ENCODE peak calls at places on chromosome 6, in eight cellular contexts. C is GM20000, B is cardiac muscle cell, Z is activated B cell treated with CpG ODN at 0.5 μM for 24 hours, O is endothelial cell, F is choroid plexus epithelial cell, X is WTC11, J is esophagus squamous epithelium. V is an unnamed sample.

GRCh38 chr6:10205120-10205519 is 209.8 kb downstream of the TFAP2A start:
- DNase-seq in Z (no peak), X (no peak), F (no peak), O (no peak), J (no peak), B (no peak), C (no peak), V (no peak)

GRCh38 chr6:161498881-161499280 is 225.0 kb upstream of the AGPAT4 start:
- DNase-seq in B (no peak), F (no peak), J (no peak), O (no peak), Z (no peak), C (no peak), X (no peak), V (no peak)

GRCh38 chr6:45420083-45420908 is 42.6 kb upstream of the SUPT3H start:
- DNase-seq in F (peak; percentile 77), B (no peak), C (no peak), Z (peak; percentile 35), O (peak; percentile 9), X (peak; percentile 12), J (no peak), V (no peak)

GRCh38 chr6:157182503-157183254 is 140.6 kb downstream of the TMEM242 start:
- DNase-seq in J (no peak), O (no peak), C (no peak), F (no peak), X (no peak), Z (no peak), B (no peak), V (no peak)

GRCh38 chr6:93176070-93176469 is 243.3 kb downstream of the EPHA7 start:
- DNase-seq in X (no peak), O (no peak), B (no peak), J (no peak), C (peak; percentile 11), Z (no peak), F (no peak), V (no peak)

GRCh38 chr6:34056301-34056700 is 89.6 kb downstream of the GRM4 start:
- DNase-seq in X (peak; percentile 93), C (peak; percentile 47), B (peak; percentile 42), J (no peak), Z (no peak), O (no peak), F (peak; percentile 80), V (no peak)

GRCh38 chr6:3258201-3258600 is 546 bp upstream of the PSMG4 start:
- DNase-seq in Z (no peak), C (no peak), J (no peak), X (no peak), O (no peak), B (no peak), F (no peak), V (no peak)

GRCh38 chr6:15252205-15252604 is 6.3 kb downstream of the JARID2 start:
- DNase-seq in F (no peak), O (no peak), Z (no peak), X (no peak), C (no peak), B (no peak), J (no peak), V (no peak)

GRCh38 chr6:14288910-14289309 is 171.3 kb downstream of the CD83 start:
- DNase-seq in C (no peak), J (no peak), B (no peak), O (no peak), Z (no peak), X (no peak), F (no peak), V (no peak)

GRCh38 chr6:2026133-2026532 is 219.3 kb downstream of the GMDS start:
- DNase-seq in C (no peak), J (no peak), F (no peak), O (no peak), B (no peak), Z (no peak), X (no peak), V (no peak)

GRCh38 chr6:125714431-125715090 is 34.9 kb upstream of the HEY2 start:
- DNase-seq in X (no peak), B (no peak), C (peak; percentile 8), Z (no peak), O (no peak), J (no peak), F (no peak), V (no peak)

GRCh38 chr6:43944908-43945777 is 175.1 kb downstream of the VEGFA start:
- DNase-seq in C (no peak), Z (no peak), F (peak; percentile 38), X (no peak), B (no peak), O (no peak), J (no peak), V (no peak)

GRCh38 chr6:154302111-154302752 is 54.4 kb downstream of the IPCEF1 start:
- DNase-seq in B (no peak), O (no peak), J (no peak), X (no peak), F (peak; percentile 83), C (peak; percentile 59), Z (no peak), V (no peak)

GRCh38 chr6:39003072-39003471 is 45.5 kb upstream of the GLP1R start:
- DNase-seq in F (peak; percentile 5), X (peak; percentile 52), B (peak; percentile 42), Z (no peak), C (no peak), O (peak; percentile 69), J (no peak), V (no peak)

GRCh38 chr6:24448828-24449525 is 40.4 kb downstream of the GPLD1 start:
- DNase-seq in J (no peak), F (no peak), Z (no peak), O (no peak), C (no peak), B (no peak), X (no peak), V (no peak)

GRCh38 chr6:145017516-145017915 is 717.8 kb downstream of the EPM2A start:
- DNase-seq in B (no peak), Z (no peak), O (no peak), J (no peak), F (peak; percentile 17), X (no peak), C (no peak), V (no peak)

GRCh38 chr6:20906938-20907337 is 372.7 kb downstream of the CDKAL1 start:
- DNase-seq in C (no peak), O (no peak), F (peak; percentile 95), X (no peak), B (no peak), Z (no peak), J (no peak), V (no peak)

GRCh38 chr6:133893324-133893692 is 4.4 kb downstream of the TCF21 start:
- DNase-seq in J (no peak), X (no peak), O (no peak), Z (no peak), C (no peak), B (no peak), F (no peak), V (no peak)

GRCh38 chr6:133894795-133895401 is 6.0 kb downstream of the TCF21 start:
- DNase-seq in B (peak; percentile 82), Z (no peak), X (no peak), F (peak; percentile 93), J (no peak), O (no peak), C (no peak), V (no peak)

GRCh38 chr6:133896344-133896721 is 7.4 kb downstream of the TCF21 start:
- DNase-seq in C (no peak), F (no peak), O (no peak), J (no peak), B (no peak), X (no peak), Z (no peak), V (no peak)

GRCh38 chr6:133894369-133894768 is 5.5 kb downstream of the TCF21 start:
- DNase-seq in O (no peak), X (no peak), F (no peak), B (no peak), J (no peak), Z (no peak), C (no peak), V (no peak)

GRCh38 chr6:133895573-133896343 is 6.8 kb downstream of the TCF21 start:
- DNase-seq in O (peak; percentile 29), B (peak; percentile 63), C (no peak), J (no peak), F (peak; percentile 50), X (peak; percentile 48), Z (no peak), V (no peak)
- TF ChIP-seq CTCF in O (no peak), B (peak; percentile 34), C (no peak), J (no peak), F (peak; percentile 38), X (no peak), Z (no peak), V (no peak)

DNA sequence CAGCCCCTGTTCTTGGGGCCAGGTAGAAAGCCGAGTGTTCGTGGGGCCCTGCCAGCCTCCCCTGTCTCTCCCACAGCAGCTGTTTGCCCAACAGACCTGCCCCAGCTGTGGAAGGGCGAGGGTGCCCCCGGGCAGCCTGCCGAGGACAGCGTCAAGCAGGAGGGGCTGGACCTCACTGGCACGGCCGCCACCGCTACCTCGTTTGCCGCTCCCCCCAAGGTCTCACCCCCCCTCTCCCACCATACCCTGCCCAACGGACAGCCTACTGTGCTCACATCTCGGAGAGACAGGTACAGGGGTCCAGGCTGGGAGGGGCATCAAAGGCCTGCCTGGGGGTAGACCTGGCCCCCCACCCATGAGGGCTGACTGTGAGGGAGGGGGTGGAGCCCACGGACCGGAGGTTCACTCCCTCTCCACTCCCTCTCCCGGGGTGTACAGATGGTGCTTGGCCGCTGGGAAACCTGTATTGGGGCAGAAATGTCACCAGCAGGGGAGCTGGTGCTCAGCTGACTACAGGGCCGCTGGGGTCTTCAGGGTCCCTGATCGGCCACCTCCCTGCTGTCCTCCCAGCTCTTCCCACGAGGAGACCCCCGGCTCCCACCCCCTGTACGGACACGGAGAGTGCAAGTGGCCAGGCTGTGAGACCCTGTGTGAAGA is 41.2 kb downstream of the FOXP4 start:
- DNase-seq in C (no peak), B (no peak), J (no peak), F (no peak), X (no peak), O (no peak), Z (no peak), V (no peak)
- TF ChIP-seq CTCF in C (no peak), B (no peak), J (no peak), F (no peak), X (no peak), O (no peak), Z (no peak), V (peak; percentile 33)

GRCh38 chr6:7566617-7567173 is 23.3 kb upstream of the SNRNP48 start:
- DNase-seq in O (no peak), J (no peak), B (no peak), C (no peak), F (no peak), Z (no peak), X (no peak), V (no peak)
- TF ChIP-seq CTCF in O (no peak), J (no peak), B (no peak), C (no peak), F (no peak), Z (no peak), X (no peak), V (no peak)

DNA sequence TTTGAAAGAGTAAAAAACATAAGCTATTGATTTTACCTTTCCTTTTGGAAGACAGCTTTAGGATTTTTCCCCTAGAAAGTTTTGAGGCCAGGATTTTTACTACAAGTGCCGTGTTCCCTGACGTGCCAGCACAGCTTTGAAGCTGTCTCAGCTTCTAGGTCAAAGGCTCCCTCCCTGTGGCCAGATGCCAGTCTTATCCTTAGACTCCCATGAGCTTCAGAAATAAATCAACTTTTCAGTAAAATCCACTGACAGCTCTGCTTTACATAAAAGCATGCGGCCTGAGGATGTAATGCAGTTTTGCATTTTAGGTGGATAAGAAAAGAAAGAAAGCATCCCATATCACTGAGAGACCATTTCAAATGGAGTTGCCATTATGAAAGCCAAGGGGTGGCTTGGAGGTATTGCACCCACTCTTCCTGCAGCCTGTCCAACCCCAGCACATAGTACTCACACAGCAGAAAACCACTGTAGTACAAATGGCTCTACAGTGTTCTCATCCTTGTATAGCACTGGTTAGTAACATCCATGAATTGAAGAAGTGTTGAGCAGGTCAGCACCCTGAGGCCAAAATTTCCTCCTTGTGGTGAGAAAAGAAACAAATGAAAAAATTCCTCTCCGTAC is 15.2 kb upstream of the ATXN1 start:
- DNase-seq in F (peak; percentile 47), O (no peak), J (no peak), X (no peak), C (no peak), Z (no peak), B (no peak), V (no peak)
- TF ChIP-seq CTCF in F (peak; percentile 33), O (no peak), J (peak; percentile 11), X (no peak), C (no peak), Z (no peak), B (no peak), V (peak; percentile 36)